ENCODE peak calls at places on chromosome 15, in eight cellular contexts. U, V, S, D, Y, K, R and O are unnamed samples.

GRCh38 chr15:68492855-68493254 is 60.9 kb upstream of the ITGA11 start:
- DNase-seq in D (no peak), Y (no peak), S (no peak), R (no peak), U (peak; percentile 55), K (no peak), V (peak; percentile 68), O (no peak)

GRCh38 chr15:25170781-25171110 is 216.0 kb downstream of the SNRPN start:
- DNase-seq in S (no peak), D (no peak), V (no peak), U (no peak), K (peak; percentile 32), R (no peak), Y (no peak), O (no peak)

GRCh38 chr15:63243776-63244175 is 33.6 kb upstream of the APH1B start:
- DNase-seq in Y (no peak), K (no peak), S (peak; percentile 25), D (no peak), R (no peak), U (no peak), V (no peak), O (no peak)

GRCh38 chr15:101025896-101026631 is 106.9 kb downstream of the LRRK1 start:
- DNase-seq in U (no peak), S (no peak), Y (no peak), D (no peak), V (no peak), K (no peak), R (no peak), O (peak; percentile 24)

GRCh38 chr15:23877502-23878412 is 190.7 kb upstream of the NDN start:
- DNase-seq in V (peak; percentile 1), K (peak; percentile 51), S (peak; percentile 4), U (peak; percentile 25), R (no peak), Y (peak; percentile 55), D (no peak), O (peak; percentile 77)

GRCh38 chr15:29859981-29860745 is 37.9 kb upstream of the TJP1 start:
- DNase-seq in Y (no peak), V (peak; percentile 78), S (no peak), R (no peak), D (peak; percentile 40), U (no peak), K (no peak), O (no peak)

GRCh38 chr15:75091814-75092213 is 68.4 kb downstream of the PPCDC start:
- DNase-seq in S (peak; percentile 91), R (no peak), K (no peak), U (no peak), Y (no peak), D (no peak), V (peak; percentile 25), O (no peak)

GRCh38 chr15:52427804-52428203 is 100.9 kb downstream of the MYO5A start:
- DNase-seq in S (peak; percentile 11), U (peak; percentile 41), D (peak; percentile 57), K (no peak), V (peak; percentile 40), R (no peak), Y (no peak), O (no peak)

GRCh38 chr15:57892181-57892580 is 173.3 kb downstream of the ALDH1A2 start:
- DNase-seq in U (no peak), Y (no peak), D (no peak), K (no peak), S (no peak), V (no peak), R (no peak), O (no peak)

GRCh38 chr15:90062023-90062728 is 40.1 kb downstream of the IDH2 start:
- DNase-seq in Y (no peak), K (peak; percentile 84), S (peak; percentile 84), D (no peak), U (peak; percentile 54), V (no peak), R (peak; percentile 77), O (no peak)

DNA sequence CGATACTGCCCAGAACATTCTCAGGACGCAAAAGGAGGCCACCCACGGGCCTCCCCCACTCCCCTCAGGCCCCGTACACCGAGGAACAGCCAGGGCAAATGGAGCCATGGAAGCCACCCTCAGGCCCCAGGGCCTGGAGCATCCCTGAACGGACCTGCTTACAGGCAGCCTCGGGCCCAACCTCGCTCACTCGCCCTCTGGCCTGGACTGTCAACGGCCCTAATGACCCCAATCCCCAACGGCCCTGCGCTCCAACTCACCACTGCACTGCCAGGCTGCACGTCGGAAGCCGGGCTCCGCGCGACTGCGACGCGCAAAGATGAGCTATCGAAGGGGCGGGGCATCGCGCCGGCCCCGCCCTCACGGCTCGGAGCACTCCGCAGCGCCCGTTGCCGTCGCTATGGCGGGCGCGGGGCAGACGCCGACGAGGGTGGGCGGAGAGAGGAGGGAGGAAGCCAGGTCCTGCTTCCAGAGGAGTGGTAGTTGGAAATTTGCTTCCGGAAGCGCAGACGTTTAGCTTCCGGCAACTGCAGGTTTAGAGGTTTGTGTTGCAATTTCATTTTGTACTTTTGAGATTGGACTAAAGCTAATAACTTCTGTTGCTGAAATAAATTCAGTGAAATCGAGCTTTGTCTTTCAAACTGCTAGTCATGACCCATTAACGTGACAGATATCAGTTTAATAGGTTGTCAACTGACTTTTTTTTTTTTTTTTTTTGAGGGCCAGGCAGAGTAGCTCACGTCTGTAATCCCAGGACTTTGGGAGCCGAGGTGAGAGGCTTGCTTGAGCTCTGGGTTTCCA is at the start of gene SKIC8:
- DNase-seq in K (peak; percentile 95), Y (peak; percentile 97), V (peak; percentile 88), R (peak; percentile 88), D (peak; percentile 49), S (peak; percentile 94), U (peak; percentile 92), O (peak; percentile 92)
- TF ChIP-seq CTCF in K (no peak), Y (no peak), V (no peak), R (no peak), D (no peak), S (no peak), U (no peak), O (no peak)

GRCh38 chr15:70560617-70561328 is 202.6 kb downstream of the UACA start:
- DNase-seq in U (no peak), K (no peak), V (no peak), D (no peak), Y (no peak), S (no peak), R (no peak), O (peak; percentile 9)
- TF ChIP-seq CTCF in U (no peak), K (no peak), V (no peak), D (no peak), Y (no peak), S (no peak), R (no peak), O (no peak)

DNA sequence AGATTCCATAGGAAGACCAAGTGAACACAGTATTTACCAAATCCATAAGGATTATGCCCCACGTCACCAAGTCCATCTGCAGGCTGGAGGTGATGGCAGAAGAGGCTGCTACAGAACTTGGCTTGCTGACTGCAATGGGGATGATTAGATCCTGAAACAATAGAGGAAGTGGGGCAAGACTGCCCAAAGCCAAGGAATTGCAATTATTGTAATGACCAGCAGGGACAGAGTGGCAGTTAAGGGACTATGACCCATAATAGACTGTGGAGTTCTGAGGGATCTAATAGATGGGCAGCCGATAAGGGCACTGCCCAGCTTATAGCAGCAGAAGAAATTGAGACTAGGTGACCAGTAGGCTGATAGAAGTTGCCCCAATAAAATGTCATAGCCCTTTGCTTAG is 108.4 kb downstream of the MINAR1 start:
- DNase-seq in V (no peak), R (no peak), K (no peak), D (no peak), U (no peak), Y (no peak), S (peak; percentile 9), O (no peak)
- TF ChIP-seq CTCF in V (no peak), R (no peak), K (no peak), D (no peak), U (no peak), Y (no peak), S (peak; percentile 16), O (peak; percentile 15)

DNA sequence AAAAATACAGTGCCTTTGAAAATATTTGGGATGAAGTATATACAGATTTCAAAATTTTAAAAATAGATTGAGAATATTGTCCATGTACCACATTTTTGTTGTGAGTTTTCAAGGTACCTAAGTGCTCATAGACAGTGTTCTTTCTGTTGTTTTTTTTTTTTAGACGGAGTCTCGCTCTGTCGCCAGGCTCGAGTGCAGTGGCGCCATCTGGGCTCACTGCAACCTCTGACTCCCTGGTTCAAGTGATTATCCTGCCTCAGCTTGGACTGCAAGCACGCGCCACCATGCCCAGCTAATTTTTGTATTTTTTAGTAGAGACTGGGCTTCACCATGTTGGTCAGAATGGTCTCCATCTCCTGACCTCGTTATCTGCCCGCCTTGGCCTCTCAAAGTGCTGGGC is 223.9 kb downstream of the MCTP2 start:
- DNase-seq in K (no peak), V (no peak), U (no peak), R (no peak), D (no peak), Y (no peak), S (no peak), O (no peak)
- TF ChIP-seq CTCF in K (no peak), V (no peak), U (no peak), R (no peak), D (no peak), Y (no peak), S (no peak), O (no peak)